ENCODE peak calls at places on chromosomes 2 and 18, in four cellular contexts. X is transverse colon, T is glutamatergic neuron, B is T-cell. O is an unnamed sample.
A peak's percentile ranks its signal among the peaks of the same experiment; 100 is the strongest.

GRCh38 chr18:10482363-10482984 is 28.0 kb downstream of the APCDD1 start:
- DNase-seq in T (no peak), X (no peak), B (no peak), O (no peak)

GRCh38 chr2:120625865-120626560 is 109.7 kb upstream of the GLI2 start:
- DNase-seq in B (no peak), X (peak; percentile 16), T (no peak), O (peak; percentile 87)

GRCh38 chr2:207868855-207869596 is 99.3 kb upstream of the FZD5 start:
- DNase-seq in T (no peak), X (no peak), B (no peak), O (no peak)

GRCh38 chr2:160209457-160209856 is 9.4 kb upstream of the ITGB6 start:
- DNase-seq in B (no peak), X (no peak), T (no peak), O (no peak)

GRCh38 chr2:54060000-54060399 is 55.4 kb upstream of the ACYP2 start:
- DNase-seq in B (no peak), X (no peak), T (no peak), O (no peak)

GRCh38 chr2:233482616-233483015 is 84.0 kb downstream of the USP40 start:
- DNase-seq in X (no peak), T (no peak), B (no peak), O (no peak)

GRCh38 chr2:94767336-94767735 is 103.9 kb upstream of the TEKT4 start:
- DNase-seq in B (no peak), X (no peak), T (no peak), O (no peak)

GRCh38 chr2:125638345-125638744 is 1017.6 kb upstream of the GYPC start:
- DNase-seq in B (no peak), X (no peak), T (no peak), O (no peak)

GRCh38 chr2:74043345-74044329 is 58.9 kb downstream of the TET3 start:
- DNase-seq in X (no peak), T (no peak), B (no peak), O (no peak)

GRCh38 chr18:26460449-26461091 is 87.8 kb downstream of the KCTD1 start:
- DNase-seq in B (no peak), T (no peak), X (no peak), O (no peak)

GRCh38 chr18:11398625-11399024 is 210.8 kb upstream of the SLC35G4 start:
- DNase-seq in T (no peak), B (no peak), X (no peak), O (no peak)

GRCh38 chr18:48934400-48934707 is 16.4 kb downstream of the SMAD7 start:
- DNase-seq in T (no peak), X (no peak), B (no peak), O (no peak)

GRCh38 chr2:212609499-212609898 is 70.9 kb upstream of the ERBB4 start:
- DNase-seq in X (no peak), T (no peak), B (no peak), O (no peak)

GRCh38 chr18:68467966-68468365 is 246.9 kb downstream of the TMX3 start:
- DNase-seq in X (no peak), T (no peak), B (no peak), O (no peak)

GRCh38 chr2:109123586-109124201 is 5.3 kb upstream of the SH3RF3 start:
- DNase-seq in B (no peak), T (no peak), X (no peak), O (no peak)

GRCh38 chr2:201194097-201194496 is 11.2 kb downstream of the CASP10 start:
- DNase-seq in B (no peak), T (no peak), X (no peak), O (no peak)

GRCh38 chr2:162490052-162490717 is 146.3 kb downstream of the GCA start:
- DNase-seq in B (no peak), T (no peak), X (no peak), O (no peak)

GRCh38 chr2:232315049-232315922 is 63.3 kb upstream of the ALPP start:
- DNase-seq in X (peak; percentile 56), T (no peak), B (peak; percentile 71), O (no peak)

GRCh38 chr18:3924455-3924854 is 474.5 kb downstream of the TGIF1 start:
- DNase-seq in X (no peak), B (no peak), T (no peak), O (no peak)

GRCh38 chr2:135882415-135882814 is 6.2 kb upstream of the MCM6 start:
- DNase-seq in T (no peak), B (no peak), X (no peak), O (no peak)

GRCh38 chr2:236105955-236106607 is 62.1 kb downstream of the GBX2 start:
- DNase-seq in B (no peak), T (no peak), X (no peak), O (no peak)

GRCh38 chr2:68416081-68416675 is 50.9 kb downstream of the FBXO48 start:
- DNase-seq in X (no peak), B (no peak), T (no peak), O (no peak)

GRCh38 chr2:12856934-12857660 is 140.4 kb downstream of the TRIB2 start:
- DNase-seq in X (no peak), B (peak; percentile 14), T (no peak), O (no peak)

GRCh38 chr18:74116628-74117554 is 30.7 kb downstream of the FBXO15 start:
- DNase-seq in T (no peak), X (peak; percentile 12), B (no peak), O (peak; percentile 30)

GRCh38 chr2:23905155-23905554 is 21.8 kb downstream of the ATAD2B start:
- DNase-seq in B (no peak), T (no peak), X (no peak), O (no peak)